ENCODE peak calls at places on chromosome 22, in five cellular contexts. O is AG10803, K is pancreas, D is ovary, Z is NB4. V is an unnamed sample.

GRCh38 chr22:33000342-33001280 is 57.6 kb downstream of the SYN3 start:
- DNase-seq in O (peak), D (peak), Z (peak), K (peak), V (peak)

GRCh38 chr22:41411021-41411851 is 29.5 kb downstream of the TEF start:
- DNase-seq in O (no peak), D (peak), K (no peak), Z (no peak), V (no peak)

GRCh38 chr22:23410411-23410810 is 169.7 kb downstream of the IGLL1 start:
- DNase-seq in D (no peak), K (no peak), O (no peak), Z (no peak), V (no peak)

GRCh38 chr22:31248138-31248745 is 36.1 kb downstream of the LIMK2 start:
- DNase-seq in O (peak), D (peak), K (peak), Z (peak), V (no peak)

GRCh38 chr22:29723766-29724165 is 4.0 kb downstream of the CABP7 start:
- DNase-seq in K (no peak), D (no peak), Z (no peak), O (no peak), V (no peak)

GRCh38 chr22:31235076-31235475 is 23.0 kb downstream of the LIMK2 start:
- DNase-seq in Z (no peak), O (no peak), D (no peak), K (no peak), V (no peak)

GRCh38 chr22:24107668-24108067 is 73.6 kb upstream of the SUSD2 start:
- DNase-seq in O (peak), K (peak), Z (no peak), D (peak), V (no peak)

GRCh38 chr22:39528080-39528661 is 4.4 kb downstream of the RPS19BP1 start:
- DNase-seq in D (no peak), Z (no peak), O (no peak), K (no peak), V (no peak)

GRCh38 chr22:27647540-27647939 is 154.0 kb downstream of the MN1 start:
- DNase-seq in K (no peak), O (no peak), D (no peak), Z (no peak), V (no peak)

GRCh38 chr22:45757068-45757467 is 85.4 kb downstream of the ATXN10 start:
- DNase-seq in Z (no peak), O (peak), D (peak), K (peak), V (no peak)

GRCh38 chr22:32048069-32048468 is 5.0 kb downstream of the SLC5A1 start:
- DNase-seq in Z (no peak), K (no peak), D (no peak), O (no peak), V (no peak)

GRCh38 chr22:30968015-30968923 is at the start of gene MORC2:
- DNase-seq in O (no peak), Z (no peak), D (peak), K (peak), V (no peak)

GRCh38 chr22:40965936-40966557 is 14.9 kb downstream of the RBX1 start:
- DNase-seq in K (no peak), O (no peak), D (no peak), Z (peak), V (no peak)

GRCh38 chr22:26718905-26719304 is 61.5 kb downstream of the MIAT start:
- DNase-seq in Z (no peak), K (no peak), O (peak), D (no peak), V (no peak)

GRCh38 chr22:37298748-37299495 is 16.6 kb downstream of the CYTH4 start:
- DNase-seq in D (no peak), O (no peak), K (no peak), Z (no peak), V (no peak)

GRCh38 chr22:40462195-40462988 is 92.0 kb downstream of the SGSM3 start:
- DNase-seq in D (no peak), Z (peak), K (no peak), O (no peak), V (no peak)

GRCh38 chr22:25232301-25232700 is 12.9 kb downstream of the CRYBB2 start:
- DNase-seq in O (peak), Z (no peak), K (no peak), D (no peak), V (no peak)

GRCh38 chr22:37080438-37080837 is 28.9 kb downstream of the KCTD17 start:
- DNase-seq in K (no peak), O (no peak), D (no peak), Z (no peak), V (no peak)

GRCh38 chr22:37228106-37229011 is 15.7 kb downstream of the RAC2 start:
- DNase-seq in K (no peak), D (no peak), Z (no peak), O (peak), V (no peak)

GRCh38 chr22:50703726-50704509 is 31.3 kb downstream of the SHANK3 start:
- DNase-seq in D (no peak), K (no peak), Z (no peak), O (no peak), V (no peak)

GRCh38 chr22:36302439-36303114 is 49.6 kb downstream of the APOL1 start:
- DNase-seq in O (no peak), K (no peak), Z (no peak), D (no peak), V (no peak)

GRCh38 chr22:36726007-36726380 is 22.4 kb upstream of the CACNG2 start:
- DNase-seq in D (no peak), K (no peak), O (no peak), Z (no peak), V (no peak)

GRCh38 chr22:32619614-32620426 is 145.2 kb downstream of the FBXO7 start:
- DNase-seq in Z (no peak), K (no peak), O (peak), D (peak), V (no peak)

GRCh38 chr22:20239063-20239950 is 28.8 kb downstream of the RTN4R start:
- DNase-seq in Z (peak), D (peak), K (no peak), O (peak), V (no peak)

GRCh38 chr22:31504282-31504681 is 7.9 kb downstream of the SFI1 start:
- DNase-seq in D (no peak), K (no peak), O (peak), Z (no peak), V (no peak)

GRCh38 chr22:30492144-30492543 is 13.4 kb downstream of the SEC14L4 start:
- DNase-seq in Z (no peak), K (no peak), D (no peak), O (no peak), V (no peak)

GRCh38 chr22:32469799-32470212 is 4.8 kb upstream of the FBXO7 start:
- DNase-seq in D (no peak), K (peak), Z (peak), O (peak), V (no peak)

GRCh38 chr22:27663812-27664211 is 137.7 kb downstream of the MN1 start:
- DNase-seq in Z (no peak), O (no peak), D (no peak), K (no peak), V (no peak)

GRCh38 chr22:39528681-39529486 is 3.7 kb downstream of the RPS19BP1 start:
- DNase-seq in O (peak), D (peak), Z (peak), K (peak), V (peak)

GRCh38 chr22:41780714-41781507 is 19.6 kb upstream of the CCDC134 start:
- DNase-seq in Z (peak), D (no peak), K (peak), O (peak), V (peak)

GRCh38 chr22:40855104-40855959 is 1.1 kb downstream of the ST13 start:
- DNase-seq in Z (peak), D (no peak), O (peak), K (no peak), V (no peak)

GRCh38 chr22:16717699-16718558 is 107.3 kb downstream of the XKR3 start:
- DNase-seq in Z (no peak), K (no peak), O (no peak), D (no peak), V (no peak)

GRCh38 chr22:24525416-24526037 is 29.4 kb downstream of the GUCD1 start:
- DNase-seq in D (peak), K (peak), O (peak), Z (peak), V (peak)

GRCh38 chr22:18954941-18955571 is 19.0 kb upstream of the PRODH start:
- DNase-seq in K (no peak), Z (no peak), O (no peak), D (no peak), V (no peak)

GRCh38 chr22:30309981-30310672 is 16.6 kb downstream of the TBC1D10A start:
- DNase-seq in D (no peak), Z (peak), K (peak), O (peak), V (no peak)

GRCh38 chr22:38436629-38437395 is 18.2 kb downstream of the KCNJ4 start:
- DNase-seq in K (no peak), O (no peak), D (no peak), Z (no peak), V (no peak)

GRCh38 chr22:38435960-38436359 is 19.0 kb downstream of the KCNJ4 start:
- DNase-seq in D (no peak), O (no peak), K (no peak), Z (no peak), V (no peak)

GRCh38 chr22:38437416-38437815 is 17.6 kb downstream of the KCNJ4 start:
- DNase-seq in Z (no peak), D (no peak), K (no peak), O (no peak), V (no peak)

GRCh38 chr22:38433871-38434270 is 21.1 kb downstream of the KCNJ4 start:
- DNase-seq in O (no peak), D (no peak), K (no peak), Z (no peak), V (no peak)

GRCh38 chr22:38435010-38435409 is 20.0 kb downstream of the KCNJ4 start:
- DNase-seq in Z (peak), O (no peak), D (no peak), K (no peak), V (no peak)
- TF ChIP-seq CTCF in Z (peak), O (no peak), D (no peak), K (no peak), V (no peak)

GRCh38 chr22:44437493-44438015 is 60.5 kb downstream of the RTL6 start:
- DNase-seq in Z (no peak), O (peak), K (no peak), D (no peak), V (no peak)

GRCh38 chr22:44436656-44437492 is 61.2 kb downstream of the RTL6 start:
- DNase-seq in Z (no peak), O (no peak), K (no peak), D (no peak), V (no peak)

GRCh38 chr22:44439356-44440223 is 58.4 kb downstream of the RTL6 start:
- DNase-seq in D (no peak), O (no peak), K (no peak), Z (no peak), V (no peak)

GRCh38 chr22:44438481-44439131 is 59.4 kb downstream of the RTL6 start:
- DNase-seq in K (no peak), Z (no peak), D (no peak), O (no peak), V (no peak)

GRCh38 chr22:44438056-44438455 is 60.0 kb downstream of the RTL6 start:
- DNase-seq in Z (no peak), D (no peak), K (no peak), O (no peak), V (no peak)
- TF ChIP-seq CTCF in Z (peak), D (no peak), K (no peak), O (no peak), V (no peak)

DNA sequence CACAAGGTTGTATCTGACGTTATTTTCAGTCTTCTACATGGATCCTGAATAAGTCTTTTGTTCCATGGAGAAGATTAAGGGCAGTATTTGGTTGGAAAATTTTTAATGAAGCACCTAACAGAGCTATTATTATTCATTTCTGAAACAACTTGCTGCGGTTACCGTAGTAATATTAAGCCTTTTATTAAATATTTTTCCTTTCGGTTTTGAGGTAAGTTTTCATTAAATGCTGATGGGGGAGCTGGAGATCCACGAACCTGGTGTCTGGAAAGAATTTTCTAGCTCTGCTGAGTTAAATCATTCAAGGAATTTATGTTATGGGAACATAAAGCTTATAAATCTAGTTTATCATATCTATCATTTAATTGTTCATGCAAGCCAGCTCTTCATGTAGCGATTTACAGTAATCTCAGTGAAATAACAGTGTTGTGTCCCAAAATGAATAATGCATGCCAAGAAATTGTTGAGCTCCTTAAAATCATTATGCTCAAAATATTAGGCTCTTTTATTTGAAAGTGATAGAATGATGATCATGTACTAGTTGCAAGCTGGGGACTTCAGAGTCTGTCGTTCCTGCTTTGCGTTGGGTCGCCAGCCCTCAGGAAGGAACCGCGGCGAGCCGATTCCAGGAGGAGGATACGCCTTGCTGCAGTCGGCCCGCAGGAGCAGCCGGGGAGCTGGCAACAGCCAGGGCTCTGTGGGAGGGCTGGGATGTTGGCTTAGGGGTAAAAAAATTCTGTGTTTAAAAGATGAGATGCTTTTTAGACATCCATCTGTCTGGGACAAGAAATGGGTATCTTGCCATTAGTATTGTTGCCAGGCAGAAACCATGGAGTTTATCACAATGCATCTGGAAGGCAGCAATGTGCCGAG is 83.1 kb downstream of the TBC1D22A start:
- DNase-seq in K (no peak), Z (no peak), O (peak), D (peak), V (no peak)
- TF ChIP-seq CTCF in K (peak), Z (no peak), O (peak), D (peak), V (no peak)

DNA sequence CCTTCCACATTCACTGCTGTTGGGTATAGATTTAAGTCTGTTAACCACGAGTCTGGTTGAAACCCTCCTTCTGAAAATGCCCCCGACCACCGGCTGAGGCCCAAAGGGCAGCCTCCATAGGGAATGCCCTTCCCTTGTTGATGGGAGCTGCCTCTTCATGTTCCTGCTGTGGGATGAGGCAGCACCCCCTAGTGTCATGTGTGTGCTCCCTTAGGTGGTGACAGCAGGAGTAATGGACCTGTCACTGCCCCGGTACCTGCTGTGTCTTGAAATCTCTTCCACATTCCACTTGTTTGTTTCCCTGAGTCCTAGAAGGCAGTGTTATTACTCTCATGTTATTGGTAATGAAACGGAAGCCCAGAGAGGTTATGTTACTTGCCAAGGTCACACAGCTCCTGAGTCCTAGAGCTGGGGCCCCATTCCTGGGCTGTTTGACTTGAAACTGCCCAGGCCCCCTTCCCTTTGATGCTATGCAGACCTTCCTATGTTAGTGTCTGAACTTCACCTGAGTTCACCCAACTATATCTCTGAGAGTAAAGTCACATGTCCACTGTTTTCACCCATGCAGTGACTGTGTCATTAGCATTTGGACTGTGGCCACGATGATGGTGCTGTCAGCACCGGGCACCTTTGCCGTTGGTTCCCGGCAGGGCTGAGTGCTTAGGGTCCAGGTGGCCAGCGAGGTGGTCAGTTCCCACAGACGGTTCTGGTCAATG is 234.3 kb downstream of the TBC1D22A start:
- DNase-seq in D (no peak), Z (no peak), O (no peak), K (peak), V (no peak)
- TF ChIP-seq CTCF in D (no peak), Z (no peak), O (peak), K (no peak), V (no peak)